ENCODE peak calls at places on chromosomes 16 and 17, in nine cellular contexts. V is left ventricle myocardium inferior; X is AG10803; H is left lung; O is A673; Y is CD8-positive, alpha-beta T cell; S is choroid plexus epithelial cell; F is lower leg skin; G is tibial artery. D is an unnamed sample.

GRCh38 chr16:609984-610383 is 20.1 kb downstream of the RAB40C start:
- DNase-seq in Y (no peak), X (no peak), O (no peak), V (no peak), G (no peak), F (no peak), S (no peak), H (peak; percentile 72), D (no peak)

GRCh38 chr17:4610162-4610561 is 25.8 kb downstream of the SMTNL2 start:
- DNase-seq in O (no peak), X (no peak), H (no peak), V (no peak), Y (no peak), S (no peak), F (no peak), G (no peak), D (no peak)

GRCh38 chr16:35750701-35751104 is 2291.3 kb downstream of the TP53TG3F start:
- DNase-seq in X (no peak), V (no peak), S (no peak), Y (no peak), O (no peak), F (no peak), G (no peak), H (peak; percentile 50), D (no peak)

GRCh38 chr17:16463341-16464000 is 28.5 kb downstream of the LRRC75A start:
- DNase-seq in Y (no peak), H (no peak), O (no peak), S (no peak), F (no peak), X (peak; percentile 81), G (no peak), V (peak; percentile 63), D (peak; percentile 92)

GRCh38 chr17:55294042-55294751 is 29.4 kb downstream of the HLF start:
- DNase-seq in S (no peak), G (no peak), V (no peak), O (no peak), F (no peak), H (no peak), Y (no peak), X (peak; percentile 75), D (no peak)

GRCh38 chr16:50692999-50693781 is at the start of gene NOD2:
- DNase-seq in G (peak; percentile 65), O (no peak), Y (no peak), V (no peak), F (no peak), S (no peak), H (peak; percentile 92), X (peak; percentile 30), D (no peak)

GRCh38 chr17:82956726-82957468 is 117.1 kb upstream of the ZNF750 start:
- DNase-seq in X (no peak), S (no peak), G (peak; percentile 59), Y (no peak), F (no peak), H (no peak), V (peak; percentile 9), O (no peak), D (peak; percentile 15)

GRCh38 chr16:77868052-77868451 is 79.7 kb downstream of the VAT1L start:
- DNase-seq in Y (no peak), F (no peak), S (no peak), G (no peak), O (no peak), H (no peak), X (no peak), V (no peak), D (no peak)

GRCh38 chr17:77793888-77794235 is 164.6 kb upstream of the TNRC6C start:
- DNase-seq in X (no peak), S (no peak), F (no peak), H (no peak), O (no peak), G (no peak), Y (no peak), V (no peak), D (no peak)

GRCh38 chr17:77796201-77796860 is 162.2 kb upstream of the TNRC6C start:
- DNase-seq in X (peak; percentile 35), H (no peak), S (no peak), Y (no peak), V (no peak), O (no peak), F (no peak), G (peak; percentile 93), D (no peak)

GRCh38 chr17:77793146-77793887 is 165.2 kb upstream of the TNRC6C start:
- DNase-seq in X (no peak), S (no peak), O (no peak), H (no peak), V (no peak), Y (no peak), G (no peak), F (no peak), D (no peak)

GRCh38 chr17:77794846-77795245 is 163.7 kb upstream of the TNRC6C start:
- DNase-seq in F (no peak), Y (no peak), V (no peak), S (no peak), O (no peak), X (no peak), G (no peak), H (no peak), D (no peak)

DNA sequence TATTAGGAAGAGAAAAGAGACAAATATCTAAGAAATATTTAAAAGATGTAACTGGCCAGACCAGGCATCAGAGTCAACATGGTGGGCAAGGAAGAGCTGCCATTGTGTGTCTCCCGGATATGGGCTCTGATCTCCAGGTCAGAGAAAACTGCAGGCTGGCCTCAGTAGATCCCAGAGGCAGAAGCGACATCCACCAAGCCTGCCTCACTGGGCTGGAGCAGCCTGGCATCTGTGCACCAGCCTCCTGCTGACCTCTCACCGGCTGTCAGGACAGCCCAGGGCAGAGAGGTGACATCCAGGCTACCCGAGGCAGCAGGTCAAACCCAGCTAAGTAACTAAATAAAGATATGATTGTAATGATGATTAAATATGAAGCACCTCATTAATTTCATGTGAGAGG is 162.8 kb upstream of the TNRC6C start:
- DNase-seq in V (no peak), S (no peak), H (no peak), G (no peak), X (no peak), Y (no peak), F (no peak), O (no peak), D (no peak)
- H3K4me3 ChIP-seq in V (no peak overlapping the region), S (no peak overlapping the region), H (no peak overlapping the region), G (no peak overlapping the region), X (no peak overlapping the region), Y (no peak overlapping the region), F (no peak overlapping the region), O (no peak overlapping the region), D (no peak overlapping the region)

DNA sequence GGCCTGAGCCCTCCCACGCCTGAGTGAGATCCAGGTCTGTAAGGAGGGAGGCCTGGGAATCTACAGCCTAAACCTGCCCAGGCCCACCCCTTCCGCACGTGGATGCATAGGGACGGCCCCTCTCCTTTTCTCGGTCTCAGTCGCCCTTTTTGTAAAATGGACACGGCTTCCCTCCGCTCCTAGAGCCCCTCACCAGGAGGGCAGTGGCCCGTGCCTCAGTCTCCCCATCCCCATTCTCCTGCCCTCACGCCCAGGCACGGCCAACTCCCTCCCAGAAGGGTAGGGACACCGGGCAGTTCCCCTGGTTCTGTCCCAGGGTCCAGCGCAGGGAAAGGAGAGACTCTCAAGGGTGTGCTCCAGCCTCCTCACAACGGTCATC is 48.1 kb downstream of the WNT3 start:
- DNase-seq in S (no peak), X (no peak), Y (no peak), H (peak; percentile 45), O (no peak), V (no peak), G (no peak), F (no peak), D (no peak)
- H3K4me3 ChIP-seq in S (no peak overlapping the region), X (no peak overlapping the region), Y (no peak overlapping the region), H (peak overlapping the region; percentile 45), O (no peak overlapping the region), V (peak overlapping the region; percentile 75), G (no peak overlapping the region), F (no peak overlapping the region), D (peak overlapping the region; percentile 58)

GRCh38 chr17:77284023-77284617 is 143.4 kb downstream of the SEC14L1 start:
- DNase-seq in H (no peak), Y (no peak), O (no peak), G (no peak), V (no peak), X (no peak), F (no peak), S (no peak), D (no peak)

GRCh38 chr17:77281024-77281903 is 140.5 kb downstream of the SEC14L1 start:
- DNase-seq in O (peak; percentile 58), X (peak; percentile 13), S (no peak), G (no peak), H (peak; percentile 92), V (peak; percentile 43), Y (peak; percentile 54), F (peak; percentile 18), D (peak; percentile 89)

GRCh38 chr17:77281904-77282367 is 141.2 kb downstream of the SEC14L1 start:
- DNase-seq in G (no peak), O (no peak), V (no peak), F (peak; percentile 19), X (no peak), S (no peak), Y (no peak), H (peak; percentile 77), D (peak; percentile 69)

GRCh38 chr17:77280304-77280910 is 139.6 kb downstream of the SEC14L1 start:
- DNase-seq in Y (no peak), O (no peak), V (peak; percentile 20), F (peak; percentile 19), X (peak; percentile 40), H (no peak), S (no peak), G (no peak), D (no peak)

GRCh38 chr17:77282524-77283515 is 142.1 kb downstream of the SEC14L1 start:
- DNase-seq in X (peak; percentile 19), F (no peak), O (no peak), G (no peak), H (no peak), Y (no peak), S (no peak), V (no peak), D (no peak)
- H3K4me3 ChIP-seq in X (no peak overlapping the region), F (no peak overlapping the region), O (no peak overlapping the region), G (no peak overlapping the region), H (peak overlapping the region; percentile 60), Y (no peak overlapping the region), S (no peak overlapping the region), V (no peak overlapping the region), D (peak overlapping the region; percentile 88)

GRCh38 chr17:76382305-76382802 is 2.1 kb upstream of the SPHK1 start:
- DNase-seq in F (no peak), O (no peak), G (no peak), H (peak; percentile 85), V (no peak), S (peak; percentile 54), X (peak; percentile 53), Y (no peak), D (peak; percentile 58)
- H3K4me3 ChIP-seq in F (peak overlapping the region; percentile 36), O (peak overlapping the region; percentile 48), G (peak overlapping the region; percentile 56), H (peak overlapping the region; percentile 73), V (peak overlapping the region; percentile 75), S (peak overlapping the region; percentile 61), X (peak overlapping the region; percentile 73), Y (peak overlapping the region; percentile 69), D (peak overlapping the region; percentile 74)

GRCh38 chr17:2240541-2240940 is 63.0 kb downstream of the SMG6 start:
- DNase-seq in V (no peak), G (no peak), O (no peak), F (no peak), S (no peak), H (no peak), X (peak; percentile 55), Y (no peak), D (no peak)
- H3K4me3 ChIP-seq in V (peak overlapping the region; percentile 13), G (no peak overlapping the region), O (no peak overlapping the region), F (no peak overlapping the region), S (no peak overlapping the region), H (no peak overlapping the region), X (peak overlapping the region; percentile 32), Y (no peak overlapping the region), D (no peak overlapping the region)

D was measured in WERI-Rb-1.